ENCODE peak calls at places on chromosomes 7 and 10, in eight cellular contexts. A is epithelial cell of esophagus, F is omental fat pad, Y is HFFc6, O is lung, R is IMR-90, L is tibial artery, B is astrocyte. C is an unnamed sample.

GRCh38 chr10:91220194-91220953 is at the start of gene PCGF5:
- DNase-seq in R (peak; percentile 85), O (peak; percentile 92), A (peak; percentile 91), Y (peak; percentile 86), L (peak; percentile 95), B (peak; percentile 68), F (peak; percentile 61), C (peak; percentile 91)

GRCh38 chr10:63208981-63209380 is 75.9 kb downstream of the NRBF2 start:
- DNase-seq in O (no peak), Y (peak; percentile 13), L (no peak), A (peak; percentile 19), B (peak; percentile 71), R (peak; percentile 75), F (no peak), C (no peak)

GRCh38 chr10:123294109-123294508 is 139.9 kb downstream of the BUB3 start:
- DNase-seq in L (no peak), B (no peak), R (no peak), A (no peak), Y (no peak), F (no peak), O (no peak), C (no peak)

GRCh38 chr10:20271490-20271889 is 455.3 kb downstream of the PLXDC2 start:
- DNase-seq in L (no peak), O (no peak), B (no peak), F (no peak), R (no peak), Y (no peak), A (no peak), C (no peak)

GRCh38 chr10:34723746-34724145 is 91.3 kb downstream of the PARD3 start:
- DNase-seq in Y (peak; percentile 61), F (no peak), L (no peak), R (peak; percentile 78), A (peak; percentile 72), O (no peak), B (peak; percentile 42), C (no peak)

GRCh38 chr7:46152671-46153070 is 231.6 kb upstream of the IGFBP3 start:
- DNase-seq in Y (no peak), R (no peak), L (no peak), B (no peak), A (no peak), F (no peak), O (no peak), C (no peak)

GRCh38 chr7:1700536-1701333 is 30.7 kb downstream of the ELFN1 start:
- DNase-seq in F (peak; percentile 12), Y (no peak), R (no peak), L (peak; percentile 37), B (no peak), O (no peak), A (no peak), C (no peak)

GRCh38 chr10:15169555-15170407 is 1.3 kb upstream of the NMT2 start:
- DNase-seq in B (no peak), F (no peak), A (no peak), O (no peak), Y (no peak), L (no peak), R (no peak), C (no peak)

GRCh38 chr7:84100866-84101265 is 93.7 kb downstream of the SEMA3A start:
- DNase-seq in A (peak; percentile 84), B (no peak), R (peak; percentile 69), F (no peak), L (no peak), O (no peak), Y (peak; percentile 22), C (no peak)

GRCh38 chr10:66827353-66827752 is 98.5 kb upstream of the LRRTM3 start:
- DNase-seq in Y (peak; percentile 58), O (no peak), L (no peak), R (peak; percentile 74), A (peak; percentile 64), B (peak; percentile 79), F (no peak), C (no peak)

GRCh38 chr10:93580824-93581223 is 14.4 kb downstream of the FFAR4 start:
- DNase-seq in A (no peak), F (no peak), R (peak; percentile 33), Y (peak; percentile 21), B (peak; percentile 18), O (no peak), L (no peak), C (peak; percentile 51)

GRCh38 chr7:72098812-72099211 is 313.3 kb downstream of the CALN1 start:
- DNase-seq in O (no peak), F (no peak), R (no peak), A (no peak), B (no peak), Y (peak; percentile 7), L (no peak), C (no peak)

GRCh38 chr7:30992414-30992813 is 28.7 kb downstream of the GHRHR start:
- DNase-seq in F (no peak), O (no peak), R (no peak), B (no peak), Y (no peak), A (peak; percentile 71), L (no peak), C (no peak)

GRCh38 chr10:29955308-29955935 is 104.0 kb downstream of the JCAD start:
- DNase-seq in F (no peak), R (peak; percentile 51), Y (no peak), O (no peak), B (peak; percentile 64), L (no peak), A (peak; percentile 78), C (no peak)

GRCh38 chr10:11908536-11908935 is 85.4 kb downstream of the PROSER2 start:
- DNase-seq in Y (no peak), F (no peak), A (no peak), L (peak; percentile 41), R (no peak), O (no peak), B (no peak), C (no peak)

DNA sequence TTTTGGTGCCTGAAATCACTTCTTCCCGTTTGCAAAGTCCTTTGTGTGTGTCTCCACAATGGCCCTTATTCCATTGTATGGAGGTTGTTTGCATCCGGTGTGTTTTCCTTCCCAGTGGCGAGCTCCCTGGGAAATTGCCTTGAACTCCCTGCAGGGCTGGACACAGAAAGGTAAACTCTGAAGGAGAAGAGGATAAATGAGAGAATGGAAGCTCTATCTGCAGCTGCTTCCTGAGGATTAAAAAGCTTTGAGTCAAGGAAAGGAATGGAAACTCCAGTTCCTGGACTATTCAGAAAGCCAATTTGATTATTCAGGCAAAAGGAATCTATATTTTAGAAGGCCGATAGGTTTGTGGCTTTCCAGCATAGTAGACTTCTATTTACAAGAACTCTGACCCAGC is 4.4 kb upstream of the GRK5 start:
- DNase-seq in R (peak; percentile 84), B (peak; percentile 78), O (no peak), Y (peak; percentile 61), A (peak; percentile 39), F (no peak), L (no peak), C (no peak)
- TF ChIP-seq CTCF in R (no peak), B (no peak), O (no peak), Y (no peak), A (no peak), F (no peak), L (no peak), C (no peak)

GRCh38 chr10:31422634-31423033 is 103.6 kb downstream of the ZEB1 start:
- DNase-seq in F (no peak), B (no peak), L (no peak), O (no peak), Y (no peak), R (no peak), A (no peak), C (no peak)
- TF ChIP-seq CTCF in F (no peak), B (no peak), L (no peak), O (no peak), Y (no peak), R (no peak), A (no peak), C (no peak)

DNA sequence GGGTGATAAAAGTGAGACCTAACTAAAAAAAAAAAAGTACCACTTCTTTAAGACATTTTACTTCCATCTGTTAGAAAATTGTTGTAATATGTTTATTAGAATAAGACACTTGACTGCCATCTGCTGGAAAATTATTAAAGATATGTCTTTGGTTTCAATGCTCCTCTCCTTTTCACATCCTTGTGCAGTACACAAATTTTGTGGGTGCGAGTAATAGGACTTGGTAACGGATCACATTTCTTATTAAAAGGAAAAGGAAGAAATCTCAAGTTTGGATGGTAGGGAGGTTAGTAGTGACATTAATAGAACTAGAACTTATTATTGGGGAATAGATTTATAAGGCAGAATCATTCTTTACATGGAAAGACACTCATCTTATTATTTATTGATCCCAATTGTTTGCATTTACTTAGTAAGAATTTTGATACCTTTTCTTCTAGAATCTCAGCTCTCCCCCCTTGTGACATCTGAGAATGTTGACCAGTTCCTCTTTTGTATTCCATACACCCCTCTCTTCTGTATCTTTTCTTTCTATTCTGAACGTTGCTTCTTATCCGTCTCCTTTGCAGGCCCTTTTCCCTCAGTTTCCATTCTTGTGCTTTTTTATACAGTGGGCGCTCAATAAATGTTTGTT is 43.0 kb upstream of the RPA3 start:
- DNase-seq in B (peak; percentile 48), Y (peak; percentile 68), F (no peak), R (peak; percentile 66), A (peak; percentile 68), O (no peak), L (no peak), C (no peak)
- TF ChIP-seq CTCF in B (peak; percentile 20), Y (peak; percentile 75), F (no peak), R (peak; percentile 50), A (peak; percentile 32), O (no peak), L (peak; percentile 53), C (no peak)

GRCh38 chr7:149072438-149072775 is 18.1 kb downstream of the ZNF786 start:
- DNase-seq in B (no peak), L (no peak), F (no peak), A (no peak), O (no peak), Y (no peak), R (no peak), C (no peak)

GRCh38 chr7:149070372-149071140 is 20.0 kb downstream of the ZNF786 start:
- DNase-seq in B (no peak), R (no peak), A (no peak), O (no peak), L (no peak), Y (no peak), F (no peak), C (no peak)

GRCh38 chr7:149074116-149074885 is 16.2 kb downstream of the ZNF786 start:
- DNase-seq in O (no peak), L (no peak), F (no peak), Y (no peak), B (no peak), R (no peak), A (peak; percentile 87), C (no peak)

GRCh38 chr7:149071182-149071635 is 19.3 kb downstream of the ZNF786 start:
- DNase-seq in F (no peak), L (no peak), R (no peak), B (no peak), O (no peak), A (no peak), Y (no peak), C (no peak)

DNA sequence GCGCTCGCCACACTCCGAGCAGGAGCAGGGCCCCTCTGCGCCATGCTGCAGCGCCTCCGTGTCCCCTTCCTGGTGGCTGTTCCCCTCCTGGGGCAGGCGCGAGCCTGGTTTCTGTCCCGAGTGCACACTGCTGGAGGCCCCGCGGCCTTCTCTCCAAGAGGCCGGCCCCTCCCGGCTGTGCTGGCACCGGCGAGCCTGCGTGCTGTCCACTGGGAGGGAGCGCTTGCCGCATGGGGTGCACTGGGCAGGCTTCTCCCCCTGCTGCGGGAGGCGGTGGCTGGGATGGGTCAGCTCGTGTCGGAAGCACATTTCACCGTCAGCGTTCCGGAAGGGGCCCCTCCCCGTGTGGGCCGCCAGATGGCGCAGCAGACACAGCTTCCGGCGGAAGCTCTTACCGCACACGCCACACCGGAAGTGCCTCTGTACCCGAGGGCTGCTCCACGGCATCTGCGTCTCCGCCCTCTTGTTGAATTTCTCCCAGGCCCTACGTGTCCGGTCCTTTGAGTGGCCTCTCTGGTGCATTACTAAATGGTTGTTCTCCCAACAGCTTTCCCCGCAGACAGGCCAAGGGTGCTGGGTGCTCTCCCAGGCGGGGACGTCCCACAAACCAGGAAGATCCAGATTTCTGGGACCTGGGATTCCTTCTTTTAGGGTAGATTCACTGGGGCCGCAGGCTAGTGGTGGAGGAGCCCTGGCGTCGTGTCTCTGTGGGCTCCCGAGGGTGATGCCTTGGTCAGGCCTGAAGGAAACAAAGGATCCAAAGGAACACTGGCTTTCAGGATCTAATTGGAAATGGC is 18.7 kb downstream of the ZNF786 start:
- DNase-seq in O (peak; percentile 31), F (no peak), R (peak; percentile 5), L (no peak), A (peak; percentile 15), Y (no peak), B (no peak), C (no peak)
- TF ChIP-seq CTCF in O (no peak), F (no peak), R (peak; percentile 14), L (no peak), A (peak; percentile 33), Y (peak; percentile 48), B (peak; percentile 5), C (peak; percentile 32)

C was measured in progenitor cell of endocrine pancreas.